ENCODE peak calls at places on chromosomes 5 and 9, in eight cellular contexts. One of them, this sample, is unnamed.
A peak's percentile ranks its signal among the peaks of the same experiment; 100 is the strongest.

GRCh38 chr5:52989781-52990530 is 804 bp downstream of the ITGA2 start:
- DNase-seq in epithelial cell of esophagus: peak; percentile 56
- DNase-seq in tibial artery: peak; percentile 40
- DNase-seq in sigmoid colon: peak; percentile 70
- DNase-seq in CD8-positive, alpha-beta T cell: peak; percentile 52
- DNase-seq in H1: no peak
- DNase-seq in A673: peak; percentile 41
- DNase-seq in heart right ventricle: peak; percentile 15
- DNase-seq in this sample: peak; percentile 30

GRCh38 chr9:3288686-3289085 is 237.1 kb downstream of the RFX3 start:
- DNase-seq in epithelial cell of esophagus: no peak
- DNase-seq in heart right ventricle: no peak
- DNase-seq in CD8-positive, alpha-beta T cell: no peak
- DNase-seq in A673: no peak
- DNase-seq in H1: no peak
- DNase-seq in tibial artery: no peak
- DNase-seq in sigmoid colon: no peak
- DNase-seq in this sample: no peak

GRCh38 chr9:137054932-137055384 is 1.1 kb upstream of the ENTPD2 start:
- DNase-seq in epithelial cell of esophagus: no peak
- DNase-seq in CD8-positive, alpha-beta T cell: no peak
- DNase-seq in heart right ventricle: no peak
- DNase-seq in H1: no peak
- DNase-seq in sigmoid colon: no peak
- DNase-seq in A673: no peak
- DNase-seq in tibial artery: no peak
- DNase-seq in this sample: no peak

GRCh38 chr5:17748196-17748595 is 113.9 kb downstream of the TAF11L14 start:
- DNase-seq in A673: no peak
- DNase-seq in tibial artery: no peak
- DNase-seq in sigmoid colon: no peak
- DNase-seq in CD8-positive, alpha-beta T cell: no peak
- DNase-seq in heart right ventricle: no peak
- DNase-seq in epithelial cell of esophagus: peak; percentile 70
- DNase-seq in H1: no peak
- DNase-seq in this sample: no peak

GRCh38 chr5:173763410-173763809 is 124.7 kb upstream of the CPEB4 start:
- DNase-seq in A673: no peak
- DNase-seq in epithelial cell of esophagus: no peak
- DNase-seq in sigmoid colon: no peak
- DNase-seq in tibial artery: no peak
- DNase-seq in CD8-positive, alpha-beta T cell: no peak
- DNase-seq in heart right ventricle: no peak
- DNase-seq in H1: no peak
- DNase-seq in this sample: no peak

GRCh38 chr9:971901-972511 is 4.4 kb upstream of the DMRT3 start:
- DNase-seq in H1: no peak
- DNase-seq in A673: no peak
- DNase-seq in sigmoid colon: no peak
- DNase-seq in tibial artery: no peak
- DNase-seq in heart right ventricle: no peak
- DNase-seq in CD8-positive, alpha-beta T cell: no peak
- DNase-seq in epithelial cell of esophagus: peak; percentile 11
- DNase-seq in this sample: no peak

GRCh38 chr5:39394946-39395345 is 29.8 kb downstream of the DAB2 start:
- DNase-seq in sigmoid colon: no peak
- DNase-seq in H1: no peak
- DNase-seq in heart right ventricle: no peak
- DNase-seq in A673: no peak
- DNase-seq in epithelial cell of esophagus: peak; percentile 94
- DNase-seq in tibial artery: no peak
- DNase-seq in CD8-positive, alpha-beta T cell: no peak
- DNase-seq in this sample: no peak

GRCh38 chr5:179230061-179230461 is 115.2 kb downstream of the ADAMTS2 start:
- DNase-seq in epithelial cell of esophagus: no peak
- DNase-seq in tibial artery: peak; percentile 17
- DNase-seq in H1: no peak
- DNase-seq in heart right ventricle: no peak
- DNase-seq in sigmoid colon: peak; percentile 43
- DNase-seq in A673: no peak
- DNase-seq in CD8-positive, alpha-beta T cell: no peak
- DNase-seq in this sample: no peak

GRCh38 chr9:121823451-121824169 is 172.2 kb downstream of the DAB2IP start:
- DNase-seq in A673: no peak
- DNase-seq in sigmoid colon: no peak
- DNase-seq in CD8-positive, alpha-beta T cell: peak; percentile 31
- DNase-seq in heart right ventricle: no peak
- DNase-seq in epithelial cell of esophagus: no peak
- DNase-seq in H1: no peak
- DNase-seq in tibial artery: no peak
- DNase-seq in this sample: no peak

GRCh38 chr9:38083858-38084555 is 15.0 kb upstream of the SHB start:
- DNase-seq in epithelial cell of esophagus: no peak
- DNase-seq in H1: no peak
- DNase-seq in tibial artery: no peak
- DNase-seq in sigmoid colon: peak; percentile 37
- DNase-seq in heart right ventricle: no peak
- DNase-seq in A673: no peak
- DNase-seq in CD8-positive, alpha-beta T cell: peak; percentile 44
- DNase-seq in this sample: no peak

GRCh38 chr5:134833340-134834032 is 12.3 kb upstream of the C5orf24 start:
- DNase-seq in CD8-positive, alpha-beta T cell: no peak
- DNase-seq in heart right ventricle: no peak
- DNase-seq in epithelial cell of esophagus: no peak
- DNase-seq in tibial artery: no peak
- DNase-seq in H1: no peak
- DNase-seq in A673: no peak
- DNase-seq in sigmoid colon: no peak
- DNase-seq in this sample: no peak

GRCh38 chr5:179918742-179919486 is 11.2 kb upstream of the TBC1D9B start:
- DNase-seq in heart right ventricle: no peak
- DNase-seq in A673: no peak
- DNase-seq in CD8-positive, alpha-beta T cell: no peak
- DNase-seq in tibial artery: no peak
- DNase-seq in sigmoid colon: no peak
- DNase-seq in epithelial cell of esophagus: no peak
- DNase-seq in H1: no peak
- DNase-seq in this sample: no peak

GRCh38 chr9:131273146-131273545 is 3.2 kb downstream of the FAM78A start:
- DNase-seq in tibial artery: no peak
- DNase-seq in epithelial cell of esophagus: no peak
- DNase-seq in A673: no peak
- DNase-seq in H1: no peak
- DNase-seq in heart right ventricle: peak; percentile 85
- DNase-seq in sigmoid colon: no peak
- DNase-seq in CD8-positive, alpha-beta T cell: peak; percentile 64
- DNase-seq in this sample: no peak

GRCh38 chr9:92158097-92158601 is 42.9 kb upstream of the SPTLC1 start:
- DNase-seq in sigmoid colon: no peak
- DNase-seq in A673: no peak
- DNase-seq in epithelial cell of esophagus: no peak
- DNase-seq in CD8-positive, alpha-beta T cell: peak; percentile 2
- DNase-seq in heart right ventricle: no peak
- DNase-seq in tibial artery: no peak
- DNase-seq in H1: no peak
- DNase-seq in this sample: no peak

DNA sequence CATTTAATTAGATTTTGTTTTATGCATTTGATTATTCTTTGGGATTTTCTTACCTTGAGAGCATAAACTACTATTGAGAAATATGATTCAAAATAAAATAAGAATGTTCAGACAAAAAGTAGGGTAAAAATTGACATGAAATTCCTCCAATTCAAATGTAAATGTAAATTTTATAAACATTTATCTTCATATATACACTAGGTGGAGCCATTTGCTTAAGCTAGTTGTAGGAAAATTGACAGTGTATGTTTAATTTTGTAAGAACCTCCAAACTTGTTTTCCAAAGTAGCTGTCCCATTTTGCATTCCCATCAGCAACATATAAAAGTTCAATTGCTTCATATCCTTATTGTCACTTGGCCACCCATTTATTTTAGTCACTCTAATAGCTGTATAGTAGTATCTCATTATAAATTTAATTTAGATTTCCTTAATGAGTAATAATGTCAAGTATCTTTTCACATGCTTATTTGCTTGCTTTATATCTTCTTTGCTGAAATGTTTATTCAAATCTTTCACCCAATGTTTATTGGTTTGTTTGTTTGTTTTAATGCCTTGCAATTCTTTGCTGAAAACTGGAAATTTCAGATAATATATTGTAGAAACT is 37.6 kb upstream of the SLCO6A1 start:
- DNase-seq in tibial artery: no peak
- DNase-seq in heart right ventricle: no peak
- DNase-seq in A673: peak; percentile 42
- DNase-seq in CD8-positive, alpha-beta T cell: no peak
- DNase-seq in epithelial cell of esophagus: peak; percentile 11
- DNase-seq in sigmoid colon: no peak
- DNase-seq in H1: no peak
- DNase-seq in this sample: no peak
- TF ChIP-seq CTCF in tibial artery: peak; percentile 14
- TF ChIP-seq CTCF in heart right ventricle: peak; percentile 34
- TF ChIP-seq CTCF in A673: peak; percentile 63
- TF ChIP-seq CTCF in CD8-positive, alpha-beta T cell: peak; percentile 28
- TF ChIP-seq CTCF in epithelial cell of esophagus: peak; percentile 25
- TF ChIP-seq CTCF in sigmoid colon: no peak
- TF ChIP-seq CTCF in H1: no peak
- TF ChIP-seq CTCF in this sample: peak; percentile 54

GRCh38 chr9:32550609-32551490 is 1.3 kb upstream of the SMIM27 start:
- DNase-seq in H1: peak; percentile 95
- DNase-seq in A673: peak; percentile 97
- DNase-seq in CD8-positive, alpha-beta T cell: peak; percentile 96
- DNase-seq in sigmoid colon: peak; percentile 97
- DNase-seq in epithelial cell of esophagus: peak; percentile 85
- DNase-seq in tibial artery: peak; percentile 94
- DNase-seq in heart right ventricle: peak; percentile 94
- DNase-seq in this sample: peak; percentile 97
- TF ChIP-seq CTCF in H1: no peak
- TF ChIP-seq CTCF in A673: no peak
- TF ChIP-seq CTCF in CD8-positive, alpha-beta T cell: peak; percentile 19
- TF ChIP-seq CTCF in sigmoid colon: no peak
- TF ChIP-seq CTCF in epithelial cell of esophagus: peak; percentile 4
- TF ChIP-seq CTCF in tibial artery: no peak
- TF ChIP-seq CTCF in heart right ventricle: no peak
- TF ChIP-seq CTCF in this sample: peak; percentile 15

GRCh38 chr5:14090290-14090689 is 52.9 kb upstream of the TRIO start:
- DNase-seq in epithelial cell of esophagus: no peak
- DNase-seq in CD8-positive, alpha-beta T cell: no peak
- DNase-seq in heart right ventricle: no peak
- DNase-seq in tibial artery: no peak
- DNase-seq in sigmoid colon: no peak
- DNase-seq in A673: no peak
- DNase-seq in H1: no peak
- DNase-seq in this sample: no peak
- TF ChIP-seq CTCF in epithelial cell of esophagus: no peak
- TF ChIP-seq CTCF in CD8-positive, alpha-beta T cell: no peak
- TF ChIP-seq CTCF in heart right ventricle: no peak
- TF ChIP-seq CTCF in tibial artery: no peak
- TF ChIP-seq CTCF in sigmoid colon: no peak
- TF ChIP-seq CTCF in A673: no peak
- TF ChIP-seq CTCF in H1: no peak
- TF ChIP-seq CTCF in this sample: no peak

DNA sequence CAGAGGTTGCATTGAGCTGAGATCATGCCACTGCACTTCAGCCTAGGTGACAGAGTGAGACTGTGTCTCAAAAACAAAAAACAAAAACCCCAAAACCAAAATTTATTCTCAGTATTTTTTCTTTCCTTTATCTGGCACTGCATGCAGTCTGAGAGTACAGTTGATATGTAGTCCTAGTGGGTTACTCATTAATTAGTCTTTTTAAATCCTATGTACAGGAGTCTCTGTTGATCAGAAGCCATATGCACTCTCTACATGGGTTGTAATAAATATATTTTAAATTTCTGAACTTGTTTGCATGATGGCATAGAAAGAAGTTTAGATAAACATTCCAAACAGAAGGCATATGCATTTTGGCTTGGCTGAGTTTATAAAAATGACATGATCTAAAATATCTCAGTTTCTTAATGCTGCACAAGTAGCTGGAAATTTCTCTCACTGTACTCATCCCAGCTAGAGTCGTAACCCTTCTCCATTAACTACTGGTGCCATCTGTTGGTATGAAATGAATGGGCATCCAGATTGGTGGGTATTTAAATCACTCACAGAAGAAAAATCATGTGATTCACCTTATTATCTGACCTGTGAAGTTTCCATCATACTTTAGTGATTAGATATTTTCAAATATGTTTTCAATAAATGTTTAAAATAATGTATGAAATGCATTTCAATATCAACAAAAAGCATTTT is 284.8 kb downstream of the CTNND2 start:
- DNase-seq in A673: peak; percentile 1
- DNase-seq in CD8-positive, alpha-beta T cell: no peak
- DNase-seq in epithelial cell of esophagus: peak; percentile 6
- DNase-seq in H1: no peak
- DNase-seq in sigmoid colon: no peak
- DNase-seq in heart right ventricle: no peak
- DNase-seq in tibial artery: no peak
- DNase-seq in this sample: no peak
- TF ChIP-seq CTCF in A673: no peak
- TF ChIP-seq CTCF in CD8-positive, alpha-beta T cell: no peak
- TF ChIP-seq CTCF in epithelial cell of esophagus: peak; percentile 17
- TF ChIP-seq CTCF in H1: no peak
- TF ChIP-seq CTCF in sigmoid colon: no peak
- TF ChIP-seq CTCF in heart right ventricle: peak; percentile 39
- TF ChIP-seq CTCF in tibial artery: no peak
- TF ChIP-seq CTCF in this sample: peak; percentile 36

GRCh38 chr9:70409800-70410199 is 4.7 kb downstream of the KLF9 start:
- DNase-seq in heart right ventricle: no peak
- DNase-seq in epithelial cell of esophagus: no peak
- DNase-seq in CD8-positive, alpha-beta T cell: no peak
- DNase-seq in H1: no peak
- DNase-seq in A673: no peak
- DNase-seq in tibial artery: no peak
- DNase-seq in sigmoid colon: no peak
- DNase-seq in this sample: no peak
- TF ChIP-seq CTCF in heart right ventricle: no peak
- TF ChIP-seq CTCF in epithelial cell of esophagus: no peak
- TF ChIP-seq CTCF in CD8-positive, alpha-beta T cell: no peak
- TF ChIP-seq CTCF in H1: no peak
- TF ChIP-seq CTCF in A673: no peak
- TF ChIP-seq CTCF in tibial artery: no peak
- TF ChIP-seq CTCF in sigmoid colon: no peak
- TF ChIP-seq CTCF in this sample: no peak

DNA sequence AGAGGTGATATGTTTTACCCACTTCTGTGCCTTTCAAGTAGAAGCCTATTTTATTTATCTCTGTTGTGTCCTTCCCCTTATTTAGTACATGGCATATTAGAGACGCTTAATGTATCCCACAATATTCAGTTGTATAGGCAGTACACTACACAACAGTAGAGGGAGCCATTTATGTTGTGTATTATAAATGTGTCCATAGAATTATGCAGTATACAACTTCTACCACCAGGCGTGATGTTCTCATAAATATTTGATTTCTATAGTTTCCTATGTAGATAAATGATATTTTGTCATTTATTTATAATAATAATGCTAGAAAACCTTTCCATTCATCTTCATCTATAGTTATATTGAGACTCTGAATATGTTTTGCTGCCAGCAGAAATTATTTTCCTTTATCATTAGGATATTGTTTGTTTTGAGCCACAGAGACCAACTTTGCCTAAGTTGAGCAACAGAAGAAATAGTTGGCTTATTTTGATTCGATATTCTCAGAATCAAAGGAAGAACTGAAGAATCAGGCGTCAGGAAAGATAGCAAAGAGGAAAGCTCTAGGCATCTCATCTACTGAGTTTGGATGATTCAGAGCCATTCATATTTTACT is 81.7 kb downstream of the ADAMTS19 start:
- DNase-seq in epithelial cell of esophagus: peak; percentile 68
- DNase-seq in H1: no peak
- DNase-seq in tibial artery: no peak
- DNase-seq in CD8-positive, alpha-beta T cell: no peak
- DNase-seq in heart right ventricle: no peak
- DNase-seq in sigmoid colon: no peak
- DNase-seq in A673: peak; percentile 57
- DNase-seq in this sample: no peak
- TF ChIP-seq CTCF in epithelial cell of esophagus: peak; percentile 60
- TF ChIP-seq CTCF in H1: no peak
- TF ChIP-seq CTCF in tibial artery: no peak
- TF ChIP-seq CTCF in CD8-positive, alpha-beta T cell: no peak
- TF ChIP-seq CTCF in heart right ventricle: no peak
- TF ChIP-seq CTCF in sigmoid colon: no peak
- TF ChIP-seq CTCF in A673: peak; percentile 59
- TF ChIP-seq CTCF in this sample: no peak

This sample was measured in progenitor cell of endocrine pancreas.